ENCODE peak calls at places on chromosomes 4 and X, in four cellular contexts. Q, Z, B and H are unnamed samples. For H3K4me1, the result is how much of the 10 kb centered on the place peaks cover.

GRCh38 chr4:78308517-78308916 is 243.1 kb upstream of the ANXA3 start:
- DNase-seq in Q (no peak), Z (no peak), B (no peak), H (no peak)

GRCh38 chr4:10025230-10025806 is 4.0 kb upstream of the SLC2A9 start:
- DNase-seq in Q (no peak), Z (no peak), B (no peak), H (no peak)

GRCh38 chr4:189293459-189293858 is 647.2 kb upstream of the FRG1 start:
- DNase-seq in Q (no peak), Z (no peak), B (no peak), H (no peak)

GRCh38 chr4:38371391-38371851 is 292.6 kb upstream of the KLF3 start:
- DNase-seq in Q (no peak), Z (no peak), B (no peak), H (no peak)

GRCh38 chr4:15368906-15369305 is 58.9 kb upstream of the C1QTNF7 start:
- DNase-seq in Q (no peak), Z (no peak), B (no peak), H (no peak)

GRCh38 chrX:135435139-135435922 is 13.6 kb downstream of the SMIM10L2A start:
- DNase-seq in Q (no peak), Z (no peak), B (no peak), H (no peak)

GRCh38 chr4:108060686-108061321 is 71.1 kb downstream of the HADH start:
- DNase-seq in Q (no peak), Z (no peak), B (no peak), H (no peak)

GRCh38 chr4:184310171-184310567 is 92.5 kb upstream of the ENPP6 start:
- DNase-seq in Q (no peak), Z (no peak), B (no peak), H (peak)

GRCh38 chrX:139831017-139831416 is 101.8 kb downstream of the ATP11C start:
- DNase-seq in Q (no peak), Z (no peak), B (no peak), H (no peak)

GRCh38 chrX:72273718-72274117 is 3.3 kb downstream of the RPS4X start:
- DNase-seq in Q (no peak), Z (no peak), B (no peak), H (no peak)

GRCh38 chr4:90883519-90883918 is 756.3 kb downstream of the CCSER1 start:
- DNase-seq in Q (no peak), Z (no peak), B (no peak), H (no peak)

DNA sequence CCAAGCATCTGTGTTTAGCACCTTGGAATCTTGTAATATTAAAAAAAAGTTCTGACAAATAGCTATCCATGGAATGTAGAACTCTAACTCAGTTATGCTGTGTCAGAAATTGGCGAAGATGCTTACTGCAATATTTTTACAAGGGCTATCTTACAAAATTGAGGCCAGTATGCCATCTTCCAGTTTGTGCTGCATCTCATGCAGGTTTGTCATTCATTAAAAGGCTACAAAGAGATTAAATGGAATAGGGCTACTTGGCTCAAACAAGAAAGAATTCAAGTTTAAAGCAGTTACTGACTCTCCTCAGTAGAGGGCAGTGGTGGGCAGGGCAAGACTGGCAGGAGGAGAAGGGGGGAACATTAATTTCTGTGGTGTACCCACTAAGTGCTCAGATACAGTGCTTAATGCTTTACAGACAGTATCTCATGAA is 66.5 kb downstream of the SHROOM4 start:
- DNase-seq in Q (no peak), Z (no peak), B (no peak), H (no peak)
- TF ChIP-seq CTCF in Q (peak), Z (peak), B (peak), H (peak)

GRCh38 chr4:143186202-143186601 is 1.5 kb downstream of the USP38 start:
- DNase-seq in Q (no peak), Z (no peak), B (no peak), H (no peak)
- H3K4me1 ChIP-seq in Q (under half), Z (under half), B (half or more), H (under half)

GRCh38 chrX:153761863-153762262 is 2.2 kb upstream of the PLXNB3 start:
- DNase-seq in Q (no peak), Z (no peak), B (no peak), H (peak)
- H3K27ac ChIP-seq in Q (no peak), Z (no peak), B (no peak), H (no peak)

DNA sequence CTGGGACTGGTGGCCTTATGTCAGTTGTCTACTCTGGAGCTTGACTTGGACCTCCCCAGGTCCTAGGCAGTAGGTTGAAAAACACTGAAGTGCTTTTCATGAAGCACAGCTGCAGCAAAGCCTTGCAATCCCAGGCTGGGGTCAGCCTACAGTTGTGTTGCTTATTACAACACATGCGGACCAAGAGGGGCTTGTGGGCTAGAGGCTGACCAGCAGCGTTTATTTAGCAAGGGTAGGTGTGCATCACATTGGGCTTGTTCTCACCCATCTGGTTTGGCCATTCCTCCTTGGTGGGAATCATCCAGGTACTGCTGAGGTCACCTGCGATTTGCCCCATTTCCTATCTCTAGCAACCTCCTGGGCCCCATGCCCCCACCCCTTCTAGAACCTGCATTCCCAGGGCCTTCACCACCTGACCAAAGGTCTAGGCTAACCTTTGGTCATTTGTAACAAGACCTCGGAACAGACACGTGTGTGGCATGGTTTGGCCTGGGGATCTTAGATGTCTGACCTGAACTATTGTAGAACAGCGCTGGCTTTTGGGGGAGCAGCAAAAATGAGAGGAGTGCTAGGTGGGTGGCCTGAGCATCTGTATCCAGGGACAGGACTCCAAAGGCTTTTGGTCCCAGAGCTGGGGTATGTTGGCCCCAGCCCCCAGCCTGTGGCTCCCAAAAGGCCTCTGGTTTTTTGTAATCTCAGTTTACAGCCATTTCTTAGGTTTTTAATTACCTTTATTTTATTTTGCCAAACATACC is 3.0 kb downstream of the RPL10 start:
- DNase-seq in Q (no peak), Z (no peak), B (no peak), H (peak)
- TF ChIP-seq CTCF in Q (no peak), Z (no peak), B (no peak), H (no peak)

GRCh38 chr4:153512162-153512852 is 46.1 kb downstream of the TMEM131L start:
- DNase-seq in Q (no peak), Z (no peak), B (no peak), H (no peak)

GRCh38 chr4:153511104-153511503 is 44.9 kb downstream of the TMEM131L start:
- DNase-seq in Q (no peak), Z (no peak), B (no peak), H (no peak)

GRCh38 chr4:153514001-153514526 is 47.9 kb downstream of the TMEM131L start:
- DNase-seq in Q (no peak), Z (no peak), B (no peak), H (no peak)

GRCh38 chr4:153510252-153511001 is 44.3 kb downstream of the TMEM131L start:
- DNase-seq in Q (no peak), Z (no peak), B (no peak), H (no peak)

GRCh38 chr4:153513596-153513995 is 47.4 kb downstream of the TMEM131L start:
- DNase-seq in Q (no peak), Z (no peak), B (no peak), H (no peak)
- H3K4me1 ChIP-seq in Q (under half), Z (under half), B (under half), H (under half)

DNA sequence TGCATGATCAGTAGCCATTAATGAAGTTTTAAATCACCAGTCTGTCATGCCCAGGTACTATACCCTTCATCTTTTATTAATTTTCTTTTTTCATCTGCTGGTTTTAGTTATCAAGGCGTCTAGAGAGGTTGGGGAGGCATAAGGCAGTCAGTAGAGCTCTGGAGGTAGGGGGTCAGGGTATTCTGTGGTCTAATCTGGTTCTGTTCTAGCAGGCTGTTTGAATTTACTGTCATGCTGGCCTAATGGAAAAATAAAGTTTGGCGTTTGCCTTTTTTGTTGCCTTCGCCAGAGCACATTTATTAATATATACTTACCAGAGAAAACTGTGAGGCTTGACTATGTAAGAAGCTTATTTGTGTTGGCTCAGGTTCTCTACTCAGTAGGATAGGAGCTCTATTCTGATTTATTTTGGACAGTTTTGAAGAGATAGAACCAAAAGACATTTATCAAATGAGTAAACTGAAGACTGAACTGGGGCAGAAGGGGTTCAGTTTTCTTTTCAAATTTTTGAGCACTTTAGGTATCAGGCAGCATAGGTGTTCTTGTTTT is 46.9 kb downstream of the TMEM131L start:
- DNase-seq in Q (no peak), Z (no peak), B (no peak), H (no peak)
- H3K27ac ChIP-seq in Q (no peak), Z (peak), B (peak), H (no peak)